ENCODE peak calls at places on chromosomes 6 and 20, in seven cellular contexts. K is GM12878, C is K562, T is HepG2, L is GM12892, R is SK-N-SH, F is H1. D is an unnamed sample.
A peak's percentile ranks its signal among the peaks of the same experiment; 100 is the strongest.

GRCh38 chr6:129691709-129692108 is 18.3 kb downstream of the ARHGAP18 start:
- DNase-seq in F (no peak), C (no peak), R (no peak), K (no peak), L (no peak), T (no peak), D (no peak)

GRCh38 chr20:33791959-33792597 is 19.1 kb upstream of the CHMP4B start:
- DNase-seq in R (peak; percentile 87), L (peak; percentile 56), K (no peak), C (peak; percentile 76), T (peak; percentile 61), F (peak; percentile 91), D (peak; percentile 53)

GRCh38 chr20:10319855-10320254 is 101.2 kb downstream of the SNAP25 start:
- DNase-seq in K (no peak), R (no peak), L (no peak), T (no peak), C (no peak), F (no peak), D (no peak)

GRCh38 chr6:15365273-15365687 is 119.4 kb downstream of the JARID2 start:
- DNase-seq in L (no peak), T (no peak), R (peak; percentile 69), K (no peak), F (no peak), C (peak; percentile 39), D (no peak)

GRCh38 chr6:109892451-109893435 is 85.4 kb upstream of the GPR6 start:
- DNase-seq in F (peak; percentile 56), R (no peak), T (no peak), K (no peak), L (no peak), C (no peak), D (no peak)

GRCh38 chr6:30683137-30683979 is 3.1 kb downstream of the PPP1R18 start:
- DNase-seq in F (no peak), R (no peak), C (no peak), L (no peak), K (no peak), T (no peak), D (no peak)

GRCh38 chr20:25487306-25487705 is 79.8 kb downstream of the GINS1 start:
- DNase-seq in K (no peak), C (no peak), L (no peak), T (no peak), R (no peak), F (no peak), D (no peak)

GRCh38 chr6:105911106-105911629 is 175.0 kb upstream of the PRDM1 start:
- DNase-seq in K (no peak), C (no peak), F (no peak), T (no peak), R (no peak), L (no peak), D (no peak)

GRCh38 chr6:32882879-32883250 is 28.9 kb downstream of the PSMB9 start:
- DNase-seq in L (no peak), F (no peak), T (no peak), R (no peak), K (no peak), C (no peak), D (no peak)

GRCh38 chr20:64044484-64045247 is 4.8 kb downstream of the SOX18 start:
- DNase-seq in F (no peak), K (no peak), C (no peak), R (no peak), L (no peak), T (no peak), D (no peak)

GRCh38 chr6:81562169-81562568 is 190.3 kb downstream of the TENT5A start:
- DNase-seq in C (no peak), T (peak; percentile 20), L (no peak), K (no peak), R (no peak), F (no peak), D (no peak)

GRCh38 chr6:20877008-20877937 is 343.0 kb downstream of the CDKAL1 start:
- DNase-seq in C (no peak), T (peak; percentile 93), K (peak; percentile 89), F (no peak), R (no peak), L (peak; percentile 28), D (peak; percentile 47)

GRCh38 chr6:131383421-131384411 is 189.3 kb upstream of the ARG1 start:
- DNase-seq in R (no peak), F (no peak), T (no peak), L (no peak), C (no peak), K (no peak), D (no peak)

GRCh38 chr6:157253017-157253416 is 70.3 kb downstream of the TMEM242 start:
- DNase-seq in C (no peak), F (no peak), L (no peak), R (no peak), T (no peak), K (no peak), D (no peak)

GRCh38 chr6:1802495-1803395 is 193.0 kb downstream of the FOXC1 start:
- DNase-seq in K (no peak), L (no peak), R (peak; percentile 72), T (no peak), C (no peak), F (no peak), D (no peak)

GRCh38 chr6:24501374-24501773 is 6.6 kb downstream of the ALDH5A1 start:
- DNase-seq in K (no peak), T (no peak), F (no peak), C (no peak), L (no peak), R (no peak), D (no peak)

DNA sequence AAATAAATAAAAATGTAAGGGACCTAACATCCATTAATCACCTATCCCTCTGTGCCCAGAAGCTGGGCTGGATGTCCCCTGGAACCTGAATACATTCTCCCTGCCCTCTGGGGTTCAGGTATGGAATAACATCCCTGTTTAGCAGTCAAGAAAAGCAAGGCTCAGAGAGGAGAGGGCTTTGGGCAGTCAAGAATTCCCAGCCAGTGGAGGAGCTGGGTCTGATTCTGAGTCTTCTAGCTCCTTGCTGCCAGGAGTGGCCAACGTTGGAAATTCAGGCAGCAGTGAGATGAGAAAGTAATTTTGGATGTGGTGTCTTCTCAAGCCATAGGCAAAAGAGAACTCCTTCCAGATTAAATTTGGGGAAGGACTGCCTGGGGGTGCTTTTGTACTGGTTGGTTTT is 42.6 kb upstream of the ZNFX1 start:
- DNase-seq in F (peak; percentile 55), C (peak; percentile 27), R (peak; percentile 55), T (peak; percentile 47), L (no peak), K (no peak), D (no peak)
- TF ChIP-seq TAF1 in F (no peak), C (no peak), R (no peak), T (no peak), L (no peak), K (no peak), D (no peak)

GRCh38 chr20:61482901-61483300 is 230.8 kb downstream of the CDH4 start:
- DNase-seq in R (no peak), T (no peak), L (no peak), K (no peak), F (no peak), C (no peak), D (no peak)

GRCh38 chr20:61488030-61488429 is 236.0 kb downstream of the CDH4 start:
- DNase-seq in F (no peak), R (no peak), C (no peak), K (no peak), L (no peak), T (no peak), D (no peak)

GRCh38 chr20:61487346-61488022 is 235.4 kb downstream of the CDH4 start:
- DNase-seq in T (no peak), C (no peak), F (no peak), K (no peak), R (no peak), L (no peak), D (no peak)

GRCh38 chr20:61483336-61484067 is 231.4 kb downstream of the CDH4 start:
- DNase-seq in F (no peak), L (no peak), T (no peak), K (no peak), R (no peak), C (no peak), D (no peak)

DNA sequence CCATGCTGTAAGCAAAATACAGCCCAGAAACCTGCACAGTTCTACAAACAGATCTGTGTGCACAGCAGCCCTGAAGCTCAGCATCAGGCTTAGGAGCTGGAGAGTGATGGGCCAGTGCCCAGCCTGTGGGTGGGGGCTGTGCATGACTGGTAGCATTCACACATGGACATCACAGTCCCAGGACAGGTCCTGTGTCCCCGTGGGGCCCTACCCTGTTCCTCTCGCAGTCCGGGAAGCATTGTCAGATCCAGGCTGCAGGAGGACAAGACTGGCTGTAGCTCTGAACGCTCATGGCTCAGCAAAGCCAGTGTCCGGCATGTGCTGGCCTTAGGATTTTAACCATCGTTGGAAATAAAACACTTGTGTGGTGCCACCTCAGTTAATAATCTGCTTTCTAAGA is 234.1 kb downstream of the CDH4 start:
- DNase-seq in K (no peak), L (no peak), C (no peak), T (no peak), R (no peak), F (no peak), D (no peak)
- TF ChIP-seq TAF1 in K (no peak), L (no peak), C (no peak), T (no peak), R (no peak), F (no peak), D (no peak)

GRCh38 chr6:144139817-144140216 is 10.5 kb upstream of the STX11 start:
- DNase-seq in C (no peak), L (no peak), T (no peak), K (no peak), F (no peak), R (no peak), D (no peak)

GRCh38 chr6:144138542-144138941 is 11.8 kb upstream of the STX11 start:
- DNase-seq in T (no peak), K (no peak), L (no peak), C (no peak), F (no peak), R (no peak), D (no peak)

GRCh38 chr6:144141470-144141869 is 8.8 kb upstream of the STX11 start:
- DNase-seq in R (no peak), F (no peak), T (no peak), C (no peak), K (no peak), L (no peak), D (no peak)

GRCh38 chr6:144143878-144144277 is 6.4 kb upstream of the STX11 start:
- DNase-seq in K (no peak), T (no peak), C (no peak), L (no peak), F (no peak), R (no peak), D (no peak)

GRCh38 chr6:144140859-144141258 is 9.5 kb upstream of the STX11 start:
- DNase-seq in F (no peak), C (no peak), T (no peak), K (no peak), R (no peak), L (no peak), D (no peak)
- TF ChIP-seq TAF1 in F (no peak), C (no peak), T (no peak), K (no peak), R (no peak), L (no peak), D (no peak)

DNA sequence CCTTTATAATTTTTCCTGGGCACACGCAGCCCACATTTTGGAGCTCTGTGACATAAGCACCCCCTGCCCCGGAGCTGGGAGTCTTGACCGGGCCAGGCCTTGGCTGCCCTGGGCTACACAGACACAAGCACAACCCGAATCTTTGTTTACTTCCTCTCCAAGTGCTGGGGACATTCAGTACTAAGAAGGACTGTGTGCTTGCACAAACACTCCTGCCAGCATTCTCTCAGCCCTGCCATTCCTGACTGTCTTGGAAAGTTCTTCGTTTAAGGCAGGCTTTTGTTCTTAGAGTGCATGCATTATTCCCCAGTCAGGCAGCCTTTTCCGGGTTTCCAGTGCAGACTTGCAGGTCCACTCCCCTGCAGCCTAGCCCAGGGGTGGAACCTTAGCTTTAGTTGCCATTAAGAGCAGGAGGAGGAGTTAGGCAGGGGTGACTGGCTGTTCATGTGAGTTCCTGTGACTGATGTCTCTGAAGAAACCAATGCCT is 28.6 kb downstream of the FOXO3 start:
- DNase-seq in C (peak; percentile 34), R (peak; percentile 36), L (no peak), T (peak; percentile 15), K (no peak), F (peak; percentile 60), D (no peak)
- TF ChIP-seq TAF1 in C (no peak), R (no peak), L (no peak), T (no peak), K (no peak), F (no peak), D (no peak)